ENCODE peak calls at places on chromosomes 16 and 17, in eight cellular contexts. D is transverse colon; F is PC-9; R is CD8-positive, alpha-beta T cell; Q is neuronal stem cell; G is thyroid gland; Z is adrenal gland; V is colonic mucosa. S is an unnamed sample. For H3K9me3, the result is how much of the 10 kb centered on the place peaks cover.

GRCh38 chr17:40090234-40091111 is 9.9 kb downstream of the NR1D1 start:
- DNase-seq in Q (no peak), D (no peak), F (no peak), R (no peak), Z (no peak), V (no peak), G (peak), S (no peak)

GRCh38 chr16:1778200-1779179 is 3.9 kb downstream of the SPSB3 start:
- DNase-seq in R (no peak), F (no peak), D (peak), G (no peak), Q (no peak), V (no peak), Z (no peak), S (no peak)

GRCh38 chr17:27553019-27553511 is 77.9 kb upstream of the LGALS9 start:
- DNase-seq in F (peak), D (peak), Z (no peak), V (no peak), R (no peak), G (peak), Q (no peak), S (peak)

GRCh38 chr17:56755310-56755709 is 78.4 kb downstream of the C17orf67 start:
- DNase-seq in V (no peak), D (no peak), F (no peak), Q (no peak), G (no peak), Z (no peak), R (no peak), S (no peak)

GRCh38 chr16:8962393-8963009 is 1.2 kb downstream of the USP7 start:
- DNase-seq in F (peak), Q (no peak), D (peak), R (peak), Z (no peak), G (peak), V (peak), S (peak)

GRCh38 chr17:32271844-32272243 is 6.2 kb downstream of the RHBDL3 start:
- DNase-seq in R (no peak), G (no peak), V (no peak), D (no peak), F (no peak), Q (no peak), Z (no peak), S (no peak)

GRCh38 chr16:57185446-57185944 is 344 bp downstream of the PSME3IP1 start:
- DNase-seq in R (peak), Z (peak), G (peak), F (peak), Q (no peak), D (peak), V (peak), S (peak)

GRCh38 chr17:1516403-1517161 is at the start of gene INPP5K:
- DNase-seq in Q (peak), R (peak), D (peak), F (peak), V (peak), G (peak), Z (peak), S (peak)

GRCh38 chr16:66484453-66485213 is 57.5 kb downstream of the BEAN1 start:
- DNase-seq in G (no peak), F (no peak), R (no peak), Z (no peak), Q (no peak), V (no peak), D (no peak), S (no peak)

GRCh38 chr17:19991252-19991885 is 13.7 kb upstream of the AKAP10 start:
- DNase-seq in D (no peak), R (no peak), Q (no peak), Z (no peak), V (no peak), G (no peak), F (peak), S (no peak)

GRCh38 chr16:66660422-66661209 is 35.9 kb downstream of the CMTM4 start:
- DNase-seq in F (peak), D (peak), V (peak), G (peak), Q (peak), Z (peak), R (no peak), S (peak)

GRCh38 chr17:81966343-81967243 is 5.6 kb upstream of the NOTUM start:
- DNase-seq in D (peak), G (no peak), Q (no peak), V (peak), Z (peak), R (no peak), F (no peak), S (peak)

GRCh38 chr16:87463722-87464690 is 28.8 kb downstream of the ZCCHC14 start:
- DNase-seq in D (peak), Z (peak), V (no peak), R (peak), G (peak), F (no peak), Q (no peak), S (no peak)

GRCh38 chr16:67922221-67922620 is 9.4 kb downstream of the CTRL start:
- DNase-seq in Q (no peak), G (no peak), D (no peak), V (no peak), Z (no peak), R (no peak), F (no peak), S (no peak)

GRCh38 chr17:12256380-12256995 is 235.8 kb downstream of the MAP2K4 start:
- DNase-seq in Z (peak), V (peak), G (peak), D (peak), F (peak), R (no peak), Q (peak), S (peak)

GRCh38 chr17:57782642-57783337 is 37.7 kb upstream of the CCDC182 start:
- DNase-seq in F (no peak), G (no peak), R (no peak), V (no peak), D (no peak), Q (peak), Z (no peak), S (no peak)

GRCh38 chr16:89067677-89068076 is 26.0 kb upstream of the ACSF3 start:
- DNase-seq in D (peak), V (peak), R (no peak), Q (no peak), Z (no peak), G (no peak), F (peak), S (no peak)

GRCh38 chr17:697682-698081 is 17.0 kb downstream of the VPS53 start:
- DNase-seq in R (no peak), F (no peak), V (no peak), Q (no peak), Z (no peak), D (no peak), G (no peak), S (no peak)

GRCh38 chr16:55539049-55539448 is 27.4 kb upstream of the CAPNS2 start:
- DNase-seq in V (no peak), Z (no peak), G (no peak), R (no peak), D (no peak), Q (no peak), F (no peak), S (no peak)

GRCh38 chr16:77859493-77860232 is 71.3 kb downstream of the VAT1L start:
- DNase-seq in R (no peak), G (no peak), V (no peak), Z (no peak), Q (no peak), F (no peak), D (no peak), S (no peak)

GRCh38 chr17:51869387-51869786 is 289.1 kb downstream of the CA10 start:
- DNase-seq in R (no peak), V (peak), Z (peak), F (no peak), Q (peak), G (no peak), D (no peak), S (no peak)

GRCh38 chr16:81885976-81886586 is 107.0 kb downstream of the PLCG2 start:
- DNase-seq in V (peak), F (peak), D (no peak), G (no peak), R (no peak), Z (no peak), Q (peak), S (peak)

GRCh38 chr16:23114131-23114904 is 34.9 kb downstream of the USP31 start:
- DNase-seq in R (no peak), Q (no peak), G (no peak), V (no peak), Z (no peak), D (no peak), F (no peak), S (no peak)

GRCh38 chr16:1707193-1707790 is 1.3 kb downstream of the MAPK8IP3 start:
- DNase-seq in F (no peak), R (no peak), Q (no peak), Z (peak), D (no peak), V (no peak), G (peak), S (peak)

GRCh38 chr16:68401871-68402747 is 46.2 kb downstream of the SMPD3 start:
- DNase-seq in Q (no peak), D (no peak), Z (no peak), G (no peak), F (no peak), R (no peak), V (no peak), S (no peak)

GRCh38 chr17:45171338-45172231 is 9.9 kb downstream of the HEXIM2 start:
- DNase-seq in Z (peak), D (peak), R (no peak), F (peak), G (peak), Q (no peak), V (peak), S (peak)

GRCh38 chr16:324201-324450 is 28.4 kb downstream of the AXIN1 start:
- DNase-seq in R (no peak), Q (no peak), V (no peak), G (no peak), D (no peak), F (no peak), Z (no peak), S (no peak)

GRCh38 chr16:59432934-59433333 is 698.8 kb upstream of the GOT2 start:
- DNase-seq in Q (no peak), F (no peak), G (no peak), Z (no peak), R (no peak), D (no peak), V (no peak), S (no peak)

GRCh38 chr16:63978240-63978639 is 1143.6 kb downstream of the CDH11 start:
- DNase-seq in G (no peak), F (no peak), D (no peak), V (no peak), Q (no peak), R (no peak), Z (no peak), S (no peak)

GRCh38 chr17:46060461-46060860 is 61.4 kb downstream of the STH start:
- DNase-seq in G (no peak), F (no peak), Q (no peak), Z (no peak), D (no peak), V (no peak), R (no peak), S (no peak)

GRCh38 chr17:28733346-28733745 is 4.8 kb downstream of the NEK8 start:
- DNase-seq in F (no peak), Q (no peak), Z (no peak), D (no peak), R (no peak), V (no peak), G (no peak), S (no peak)

GRCh38 chr17:49469831-49470568 is 25.1 kb upstream of the NGFR start:
- DNase-seq in R (no peak), Q (peak), V (peak), F (no peak), Z (peak), D (no peak), G (no peak), S (no peak)

GRCh38 chr17:16818821-16819683 is 129.0 kb downstream of the CCDC144A start:
- DNase-seq in Q (no peak), G (no peak), R (no peak), Z (no peak), V (no peak), D (no peak), F (no peak), S (peak)

GRCh38 chr17:27269201-27269600 is 24.7 kb upstream of the WSB1 start:
- DNase-seq in F (no peak), Q (no peak), Z (no peak), R (no peak), D (no peak), V (no peak), G (no peak), S (no peak)

GRCh38 chr16:4976611-4977145 is 18.5 kb downstream of the SEC14L5 start:
- DNase-seq in Z (peak), F (no peak), G (no peak), Q (no peak), D (peak), R (no peak), V (peak), S (peak)

GRCh38 chr16:48353565-48354163 is 31.5 kb downstream of the SIAH1 start:
- DNase-seq in D (peak), V (peak), Z (peak), G (peak), F (peak), Q (peak), R (peak), S (peak)

GRCh38 chr17:19363460-19364035 is 1.0 kb upstream of the B9D1 start:
- DNase-seq in F (no peak), Z (no peak), Q (no peak), D (no peak), G (no peak), R (no peak), V (no peak), S (no peak)

GRCh38 chr17:76091526-76092285 is 11.9 kb downstream of the EXOC7 start:
- DNase-seq in R (no peak), V (no peak), D (no peak), G (no peak), Q (no peak), F (no peak), Z (no peak), S (no peak)

GRCh38 chr16:30753596-30753995 is 5.4 kb downstream of the PHKG2 start:
- DNase-seq in V (no peak), R (no peak), Z (no peak), F (no peak), G (no peak), Q (no peak), D (no peak), S (no peak)

GRCh38 chr16:86342161-86342560 is 168.2 kb upstream of the FOXF1 start:
- DNase-seq in Z (no peak), R (no peak), F (no peak), Q (no peak), V (no peak), G (no peak), D (no peak), S (no peak)
- H3K27ac ChIP-seq in Z (no peak), R (no peak), F (no peak), Q (no peak), V (peak), G (no peak), D (peak), S (no peak)

GRCh38 chr17:5184284-5184683 is 7.4 kb downstream of the ZNF594 start:
- DNase-seq in Z (no peak), F (no peak), R (peak), V (no peak), Q (no peak), G (no peak), D (no peak), S (no peak)
- H3K9me3 ChIP-seq in Z (under half), F (half or more), R (under half), V (under half), Q (half or more), G (under half), D (half or more), S (under half)

GRCh38 chr16:50506543-50506937 is 41.7 kb upstream of the NKD1 start:
- DNase-seq in R (no peak), D (no peak), G (no peak), Q (no peak), V (no peak), Z (no peak), F (no peak), S (no peak)

GRCh38 chr16:50505714-50506542 is 42.3 kb upstream of the NKD1 start:
- DNase-seq in F (no peak), V (no peak), Z (no peak), Q (peak), G (no peak), D (no peak), R (no peak), S (no peak)

GRCh38 chr16:50507397-50507796 is 40.8 kb upstream of the NKD1 start:
- DNase-seq in Z (no peak), D (no peak), R (no peak), Q (no peak), G (no peak), F (no peak), V (no peak), S (no peak)

GRCh38 chr16:50502616-50503000 is 45.6 kb upstream of the NKD1 start:
- DNase-seq in G (no peak), Z (no peak), V (no peak), D (no peak), R (no peak), Q (no peak), F (no peak), S (no peak)

DNA sequence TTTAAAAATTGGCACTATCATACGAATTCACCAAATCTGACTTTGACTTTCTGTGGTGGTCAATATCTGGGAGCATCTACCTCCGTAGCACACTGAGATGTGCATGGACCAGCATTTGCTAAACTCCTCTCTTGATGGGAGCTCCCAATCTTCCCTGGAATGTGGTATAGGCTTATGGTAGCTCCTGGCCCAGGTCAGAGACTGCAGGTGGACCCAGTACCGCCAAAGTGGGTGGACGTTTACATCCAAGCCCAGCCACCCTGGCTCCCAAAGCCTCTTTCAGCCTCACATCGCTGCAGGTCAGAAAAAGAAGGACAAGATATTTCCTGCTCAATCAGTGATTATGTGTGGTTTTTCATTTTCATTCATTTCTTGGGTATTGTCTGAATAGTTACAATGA is 43.1 kb upstream of the NKD1 start:
- DNase-seq in R (no peak), D (no peak), G (no peak), V (no peak), F (no peak), Z (no peak), Q (no peak), S (no peak)
- H3K27ac ChIP-seq in R (no peak), D (no peak), G (no peak), V (no peak), F (no peak), Z (no peak), Q (no peak), S (no peak)

GRCh38 chr16:35144212-35144932 is 1685.0 kb downstream of the TP53TG3F start:
- DNase-seq in G (no peak), V (no peak), Z (no peak), R (no peak), D (no peak), Q (no peak), F (no peak), S (no peak)

GRCh38 chr16:35140293-35140986 is 1681.0 kb downstream of the TP53TG3F start:
- DNase-seq in F (no peak), Z (no peak), G (no peak), D (no peak), R (no peak), V (no peak), Q (no peak), S (no peak)

GRCh38 chr16:35142147-35142808 is 1682.9 kb downstream of the TP53TG3F start:
- DNase-seq in D (no peak), Z (no peak), V (no peak), F (no peak), Q (no peak), R (no peak), G (no peak), S (no peak)

GRCh38 chr16:35141303-35141702 is 1681.9 kb downstream of the TP53TG3F start:
- DNase-seq in D (no peak), V (no peak), Z (no peak), F (no peak), G (no peak), Q (no peak), R (no peak), S (no peak)

GRCh38 chr16:35142809-35143192 is 1683.4 kb downstream of the TP53TG3F start:
- DNase-seq in F (no peak), Q (no peak), Z (no peak), D (no peak), V (no peak), R (no peak), G (no peak), S (no peak)
- H3K9me3 ChIP-seq in F (under half), Q (under half), Z (under half), D (under half), V (under half), R (under half), G (under half), S (under half)

DNA sequence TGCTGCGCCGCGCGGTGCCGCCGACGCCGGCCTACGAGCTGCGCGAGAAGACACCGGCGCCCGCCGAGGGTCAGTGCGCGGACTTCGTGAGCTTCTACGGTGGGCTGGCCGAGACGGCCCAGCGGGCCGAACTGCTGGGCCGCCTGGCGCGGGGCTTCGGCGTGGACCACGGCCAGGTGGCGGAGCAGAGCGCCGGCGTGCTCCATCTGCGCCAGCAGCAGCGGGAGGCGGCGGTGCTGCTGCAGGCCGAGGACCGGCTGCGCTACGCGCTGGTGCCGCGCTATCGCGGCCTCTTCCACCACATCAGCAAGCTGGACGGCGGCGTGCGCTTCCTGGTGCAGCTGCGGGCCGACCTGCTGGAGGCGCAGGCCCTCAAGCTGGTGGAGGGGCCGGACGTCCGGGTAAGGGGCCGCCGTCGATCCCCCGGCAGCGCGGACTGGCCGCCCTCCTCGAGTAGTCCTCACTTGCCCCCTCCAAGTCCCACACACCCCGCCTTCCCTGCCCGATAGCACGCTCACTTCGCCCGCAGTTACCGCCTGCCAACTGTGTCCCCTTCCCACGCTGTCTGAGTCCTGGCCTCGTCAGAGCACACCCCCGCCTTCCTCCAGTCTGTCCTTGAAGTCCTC is 470 bp downstream of the MLYCD start:
- DNase-seq in D (peak), V (peak), F (peak), Z (peak), Q (peak), G (peak), R (peak), S (peak)
- H3K27ac ChIP-seq in D (peak), V (peak), F (no peak), Z (peak), Q (no peak), G (peak), R (peak), S (peak)